ENCODE peak calls at places on chromosomes 5 and 9, in six cellular contexts. T is naive thymus-derived CD4-positive, alpha-beta T cell; L is glomerular endothelial cell; D is IMR-90; W is NCI-H345; O is cardiac fibroblast. R is an unnamed sample.

GRCh38 chr5:180670586-180671359 is 21.4 kb upstream of the FLT4 start:
- DNase-seq in T (peak), L (peak), D (peak), W (peak), O (peak), R (peak)

GRCh38 chr5:179413711-179414458 is 68.6 kb upstream of the ADAMTS2 start:
- DNase-seq in T (no peak), L (no peak), D (no peak), W (no peak), O (no peak), R (no peak)

GRCh38 chr9:122203995-122204394 is 24.8 kb downstream of the LHX6 start:
- DNase-seq in T (no peak), L (no peak), D (no peak), W (no peak), O (no peak), R (no peak)

GRCh38 chr9:34250721-34251120 is 71.9 kb downstream of the UBAP1 start:
- DNase-seq in T (no peak), L (no peak), D (no peak), W (no peak), O (no peak), R (no peak)

GRCh38 chr5:125149503-125149902 is 403.1 kb upstream of the ZNF608 start:
- DNase-seq in T (no peak), L (no peak), D (no peak), W (no peak), O (no peak), R (no peak)

GRCh38 chr5:104179057-104179456 is 616.5 kb upstream of the NUDT12 start:
- DNase-seq in T (no peak), L (no peak), D (peak), W (no peak), O (peak), R (peak)

GRCh38 chr9:136662656-136663310 is at the start of gene EGFL7:
- DNase-seq in T (no peak), L (no peak), D (no peak), W (no peak), O (peak), R (no peak)

GRCh38 chr5:73751254-73751914 is 125.4 kb downstream of the ARHGEF28 start:
- DNase-seq in T (no peak), L (no peak), D (no peak), W (no peak), O (no peak), R (no peak)

GRCh38 chr9:131872006-131872405 is 132.1 kb upstream of the RAPGEF1 start:
- DNase-seq in T (no peak), L (no peak), D (no peak), W (no peak), O (no peak), R (no peak)

GRCh38 chr5:1438871-1439270 is 6.4 kb downstream of the SLC6A3 start:
- DNase-seq in T (no peak), L (no peak), D (no peak), W (no peak), O (no peak), R (no peak)

GRCh38 chr9:98284754-98285153 is 29.3 kb upstream of the TBC1D2 start:
- DNase-seq in T (no peak), L (no peak), D (no peak), W (no peak), O (no peak), R (no peak)

GRCh38 chr9:23635276-23635675 is 190.8 kb downstream of the ELAVL2 start:
- DNase-seq in T (no peak), L (no peak), D (no peak), W (no peak), O (no peak), R (no peak)

GRCh38 chr9:96619109-96619435 is 571 bp downstream of the CDC14B start:
- DNase-seq in T (no peak), L (no peak), D (no peak), W (no peak), O (no peak), R (no peak)

GRCh38 chr5:172502410-172502809 is 48.1 kb upstream of the SH3PXD2B start:
- DNase-seq in T (no peak), L (no peak), D (no peak), W (no peak), O (no peak), R (no peak)

GRCh38 chr5:113237893-113238292 is 196.9 kb downstream of the TSSK1B start:
- DNase-seq in T (no peak), L (no peak), D (no peak), W (no peak), O (no peak), R (no peak)

GRCh38 chr9:37919956-37920335 is 16.0 kb upstream of the SLC25A51 start:
- DNase-seq in T (no peak), L (no peak), D (no peak), W (no peak), O (no peak), R (no peak)

GRCh38 chr9:35748239-35748857 is 680 bp downstream of the GBA2 start:
- DNase-seq in T (no peak), L (no peak), D (no peak), W (no peak), O (no peak), R (no peak)